ENCODE peak calls at places on chromosomes 4 and X, in ten cellular contexts. C is IMR-90, B is right lobe of liver, S is GM23338, Y is choroid plexus epithelial cell, R is mucosa of descending colon, L is foreskin fibroblast, K is neural progenitor cell, J is uterus, T is esophagus squamous epithelium. D is an unnamed sample.

GRCh38 chr4:142883433-142883832 is 37.3 kb upstream of the INPP4B start:
- DNase-seq in C (peak), B (no peak), S (peak), Y (peak), R (peak), L (peak), K (peak), J (no peak), T (no peak), D (no peak)

GRCh38 chr4:5050520-5050955 is 742 bp upstream of the STK32B start:
- DNase-seq in C (peak), B (peak), S (peak), Y (peak), R (peak), L (peak), K (peak), J (peak), T (no peak), D (no peak)

GRCh38 chr4:70471897-70472296 is at the start of gene MUC7:
- DNase-seq in C (no peak), B (no peak), S (no peak), Y (no peak), R (no peak), L (no peak), K (no peak), J (no peak), T (no peak), D (no peak)

GRCh38 chrX:17692709-17693346 is 44.5 kb upstream of the SCML1 start:
- DNase-seq in C (peak), B (no peak), S (peak), Y (peak), R (no peak), L (peak), K (peak), J (no peak), T (no peak), D (no peak)

GRCh38 chr4:8400641-8401325 is 39.7 kb downstream of the ACOX3 start:
- DNase-seq in C (no peak), B (no peak), S (no peak), Y (peak), R (no peak), L (peak), K (no peak), J (no peak), T (no peak), D (no peak)

GRCh38 chrX:13808865-13809264 is 8.0 kb downstream of the GPM6B start:
- DNase-seq in C (no peak), B (no peak), S (no peak), Y (peak), R (no peak), L (peak), K (no peak), J (no peak), T (no peak), D (no peak)

GRCh38 chr4:88110826-88111225 is 47.6 kb downstream of the ABCG2 start:
- DNase-seq in C (no peak), B (peak), S (peak), Y (peak), R (peak), L (no peak), K (no peak), J (no peak), T (no peak), D (no peak)

GRCh38 chr4:138090145-138090917 is 151.8 kb downstream of the SLC7A11 start:
- DNase-seq in C (peak), B (peak), S (peak), Y (peak), R (peak), L (peak), K (peak), J (peak), T (no peak), D (peak)

GRCh38 chrX:47235691-47236103 is 2.9 kb downstream of the USP11 start:
- DNase-seq in C (peak), B (no peak), S (no peak), Y (peak), R (no peak), L (no peak), K (no peak), J (no peak), T (no peak), D (no peak)

GRCh38 chr4:88616275-88616996 is 24.2 kb downstream of the HERC3 start:
- DNase-seq in C (peak), B (peak), S (no peak), Y (peak), R (no peak), L (peak), K (no peak), J (no peak), T (no peak), D (peak)

GRCh38 chr4:41921476-41921875 is 13.8 kb upstream of the TMEM33 start:
- DNase-seq in C (no peak), B (no peak), S (peak), Y (no peak), R (no peak), L (no peak), K (no peak), J (no peak), T (no peak), D (no peak)

GRCh38 chr4:150867148-150867547 is 147.9 kb downstream of the LRBA start:
- DNase-seq in C (peak), B (no peak), S (peak), Y (peak), R (peak), L (peak), K (peak), J (no peak), T (no peak), D (peak)

GRCh38 chrX:13029341-13029740 is 15.1 kb downstream of the FAM9C start:
- DNase-seq in C (peak), B (peak), S (no peak), Y (peak), R (peak), L (peak), K (no peak), J (peak), T (no peak), D (no peak)

GRCh38 chr4:168486961-168487820 is 6.9 kb upstream of the DDX60L start:
- DNase-seq in C (peak), B (no peak), S (no peak), Y (peak), R (no peak), L (peak), K (no peak), J (no peak), T (no peak), D (peak)

GRCh38 chrX:3743821-3744439 is 30.5 kb upstream of the PRKX start:
- DNase-seq in C (no peak), B (no peak), S (no peak), Y (no peak), R (peak), L (no peak), K (no peak), J (no peak), T (no peak), D (no peak)

GRCh38 chr4:155758500-155759371 is at the start of gene GUCY1B1:
- DNase-seq in C (peak), B (peak), S (peak), Y (peak), R (peak), L (peak), K (peak), J (peak), T (peak), D (peak)

GRCh38 chr4:136863756-136864155 is 668.5 kb downstream of the PCDH18 start:
- DNase-seq in C (peak), B (no peak), S (peak), Y (peak), R (no peak), L (peak), K (peak), J (no peak), T (no peak), D (no peak)

GRCh38 chr4:109588176-109588575 is 28.1 kb downstream of the MCUB start:
- DNase-seq in C (no peak), B (no peak), S (no peak), Y (no peak), R (no peak), L (no peak), K (no peak), J (no peak), T (no peak), D (no peak)

GRCh38 chrX:124203311-124203710 is 129.1 kb upstream of the TEX13D start:
- DNase-seq in C (no peak), B (no peak), S (no peak), Y (no peak), R (no peak), L (no peak), K (no peak), J (no peak), T (no peak), D (no peak)

GRCh38 chr4:142331132-142331531 is 515.0 kb downstream of the INPP4B start:
- DNase-seq in C (no peak), B (no peak), S (no peak), Y (peak), R (no peak), L (no peak), K (no peak), J (peak), T (no peak), D (no peak)

GRCh38 chr4:125801373-125801772 is 486.6 kb downstream of the FAT4 start:
- DNase-seq in C (peak), B (no peak), S (no peak), Y (no peak), R (no peak), L (peak), K (no peak), J (no peak), T (no peak), D (peak)

GRCh38 chr4:2660596-2661211 is 95.4 kb downstream of the TNIP2 start:
- DNase-seq in C (peak), B (no peak), S (no peak), Y (peak), R (no peak), L (peak), K (no peak), J (no peak), T (no peak), D (no peak)

GRCh38 chr4:101155368-101155767 is 192.0 kb downstream of the PPP3CA start:
- DNase-seq in C (peak), B (no peak), S (peak), Y (peak), R (no peak), L (peak), K (peak), J (no peak), T (no peak), D (peak)

GRCh38 chr4:117560329-117560728 is 474.0 kb upstream of the NDST3 start:
- DNase-seq in C (peak), B (no peak), S (peak), Y (peak), R (no peak), L (peak), K (no peak), J (no peak), T (no peak), D (no peak)
- H3K4me3 ChIP-seq in C (no peak), B (no peak), S (no peak), Y (no peak), R (no peak), L (no peak), K (no peak), J (no peak), T (no peak), D (no peak)

GRCh38 chr4:81164126-81164525 is 50.9 kb downstream of the PRKG2 start:
- DNase-seq in C (no peak), B (no peak), S (no peak), Y (no peak), R (peak), L (no peak), K (no peak), J (no peak), T (no peak), D (no peak)
- H3K4me3 ChIP-seq in C (no peak), B (no peak), S (no peak), Y (no peak), R (no peak), L (no peak), K (no peak), J (no peak), T (no peak), D (no peak)

DNA sequence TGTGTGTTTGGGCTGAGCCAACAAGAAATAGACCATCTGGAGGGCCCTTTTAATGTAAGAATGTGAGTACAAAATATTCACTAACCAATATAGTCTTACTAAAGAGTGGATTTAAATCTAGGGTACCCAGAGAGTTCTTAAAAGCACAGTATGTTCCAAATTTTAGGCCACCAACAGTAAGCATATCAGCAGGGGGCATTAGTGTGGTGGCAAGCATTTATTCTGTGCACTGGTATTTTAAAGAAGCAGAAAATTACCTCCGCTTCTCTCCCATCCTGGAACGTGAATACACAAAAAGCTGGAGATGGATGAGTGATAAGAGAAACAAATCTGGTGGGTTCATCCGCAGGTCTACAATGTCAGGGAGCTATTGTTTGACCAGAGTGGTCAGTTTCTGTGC is 444.5 kb upstream of the IGFBP7 start:
- DNase-seq in C (no peak), B (no peak), S (no peak), Y (no peak), R (no peak), L (no peak), K (no peak), J (no peak), T (no peak), D (no peak)
- H3K4me3 ChIP-seq in C (no peak), B (no peak), S (no peak), Y (no peak), R (no peak), L (no peak), K (no peak), J (no peak), T (no peak), D (no peak)

GRCh38 chr4:76090241-76090691 is 15.8 kb downstream of the ART3 start:
- DNase-seq in C (peak), B (no peak), S (no peak), Y (peak), R (peak), L (peak), K (no peak), J (no peak), T (no peak), D (peak)
- H3K4me3 ChIP-seq in C (no peak), B (no peak), S (no peak), Y (no peak), R (no peak), L (no peak), K (no peak), J (no peak), T (no peak), D (no peak)

DNA sequence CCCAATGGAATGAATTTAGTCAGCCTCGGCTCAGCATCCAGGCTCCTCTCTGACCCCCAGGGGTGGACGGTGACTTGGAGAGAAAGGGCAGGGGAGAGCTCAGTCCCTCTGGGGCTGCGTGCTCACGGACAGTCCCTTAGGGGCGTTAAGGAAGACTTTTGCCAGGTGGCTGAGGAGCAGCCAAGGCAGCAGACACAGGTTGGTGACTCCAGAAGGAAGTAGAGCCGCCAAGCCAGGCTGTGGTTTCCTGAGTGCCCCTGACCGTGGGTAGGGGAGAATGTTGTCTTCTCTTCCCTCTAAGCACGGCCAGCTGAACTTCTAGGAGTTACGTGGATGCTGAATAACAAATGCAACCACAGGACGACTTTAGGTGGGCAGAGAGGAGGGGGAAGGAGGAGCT is 91.1 kb upstream of the MTM1 start:
- DNase-seq in C (no peak), B (no peak), S (no peak), Y (no peak), R (no peak), L (no peak), K (no peak), J (no peak), T (no peak), D (no peak)
- H3K4me3 ChIP-seq in C (no peak), B (no peak), S (no peak), Y (no peak), R (no peak), L (no peak), K (no peak), J (no peak), T (no peak), D (no peak)

GRCh38 chr4:53591372-53591892 is at the start of gene LNX1:
- DNase-seq in C (no peak), B (peak), S (peak), Y (no peak), R (peak), L (no peak), K (peak), J (no peak), T (peak), D (no peak)

GRCh38 chr4:53595204-53595603 is 3.9 kb upstream of the LNX1 start:
- DNase-seq in C (no peak), B (no peak), S (peak), Y (no peak), R (no peak), L (no peak), K (no peak), J (no peak), T (no peak), D (no peak)

GRCh38 chr4:53593765-53594164 is 2.5 kb upstream of the LNX1 start:
- DNase-seq in C (no peak), B (no peak), S (no peak), Y (no peak), R (no peak), L (no peak), K (no peak), J (no peak), T (no peak), D (no peak)

GRCh38 chr4:53592128-53592527 is 842 bp upstream of the LNX1 start:
- DNase-seq in C (peak), B (no peak), S (peak), Y (no peak), R (peak), L (no peak), K (no peak), J (no peak), T (no peak), D (no peak)

DNA sequence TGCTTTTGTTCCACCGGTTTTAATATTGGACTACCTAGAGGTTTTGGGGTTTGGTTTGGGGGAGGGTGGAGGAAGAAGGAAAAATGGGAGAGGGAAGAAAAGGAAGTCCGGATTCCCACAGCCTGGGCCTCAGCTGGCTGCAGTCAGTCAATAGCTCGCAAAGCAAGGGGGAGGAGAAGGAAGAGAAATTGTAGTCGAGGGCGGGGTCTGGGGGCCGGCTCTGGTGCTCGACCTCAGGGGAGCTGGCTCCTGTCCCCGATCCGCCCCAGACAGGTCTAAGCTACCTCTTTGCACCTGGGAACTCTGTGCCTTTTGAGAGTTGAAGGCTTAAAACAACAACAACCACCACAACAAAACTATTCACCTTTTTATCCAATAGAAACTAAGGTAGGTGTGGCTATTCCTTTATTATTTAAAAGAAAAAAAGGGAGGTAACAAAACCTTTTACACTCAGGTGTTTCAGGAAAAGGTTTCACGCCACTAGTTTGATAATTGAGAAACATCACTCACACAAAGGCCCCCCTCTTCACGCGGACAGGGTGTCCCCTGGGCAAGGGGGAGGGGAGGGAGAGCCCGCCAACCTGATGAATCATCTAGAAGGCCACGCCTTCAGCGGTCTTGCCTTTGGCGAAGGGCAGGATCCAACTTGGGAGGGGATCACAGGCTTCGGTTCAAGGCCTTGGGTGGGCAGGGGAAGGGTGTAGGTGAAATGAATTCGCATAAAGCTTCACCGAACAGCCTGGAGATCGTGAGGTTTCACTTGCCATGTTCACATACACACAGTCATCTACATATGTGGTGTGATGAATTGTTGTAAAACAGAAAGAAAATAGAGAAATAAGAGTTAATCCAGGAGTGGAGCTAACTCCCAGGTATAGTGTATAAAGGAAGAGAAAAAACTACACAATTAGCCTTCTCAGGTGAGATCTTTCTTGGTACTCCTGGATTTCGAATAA is 1.7 kb upstream of the LNX1 start:
- DNase-seq in C (no peak), B (no peak), S (peak), Y (peak), R (peak), L (no peak), K (peak), J (peak), T (no peak), D (no peak)
- H3K4me3 ChIP-seq in C (no peak), B (no peak), S (peak), Y (peak), R (no peak), L (no peak), K (peak), J (no peak), T (peak), D (no peak)

GRCh38 chr4:144223654-144224053 is 83.1 kb upstream of the GYPA start:
- DNase-seq in C (no peak), B (no peak), S (no peak), Y (no peak), R (no peak), L (no peak), K (no peak), J (no peak), T (no peak), D (no peak)
- H3K4me3 ChIP-seq in C (no peak), B (no peak), S (no peak), Y (no peak), R (no peak), L (no peak), K (no peak), J (no peak), T (no peak), D (no peak)

GRCh38 chr4:152935138-152935537 is 985 bp upstream of the FHDC1 start:
- DNase-seq in C (no peak), B (no peak), S (peak), Y (no peak), R (peak), L (peak), K (peak), J (no peak), T (no peak), D (no peak)
- H3K4me3 ChIP-seq in C (no peak), B (no peak), S (peak), Y (no peak), R (no peak), L (no peak), K (peak), J (no peak), T (peak), D (no peak)

D was measured in BJ.